ENCODE peak calls at places on chromosomes 3 and 15, in ten cellular contexts. One of them, this sample, is unnamed.

GRCh38 chr15:45187894-45188830 is at the start of gene SHF:
- DNase-seq in Peyer's patch: peak; percentile 82
- DNase-seq in suprapubic skin: peak; percentile 82
- DNase-seq in foreskin keratinocyte: no peak
- DNase-seq in A673: peak; percentile 83
- DNase-seq in vagina: no peak
- DNase-seq in mucosa of descending colon: peak; percentile 79
- DNase-seq in sigmoid colon: peak; percentile 91
- DNase-seq in brain microvascular endothelial cell: no peak
- DNase-seq in psoas muscle: peak; percentile 57
- DNase-seq in this sample: no peak

GRCh38 chr3:158091526-158091925 is 14.7 kb downstream of the SHOX2 start:
- DNase-seq in sigmoid colon: no peak
- DNase-seq in brain microvascular endothelial cell: no peak
- DNase-seq in vagina: no peak
- DNase-seq in psoas muscle: no peak
- DNase-seq in Peyer's patch: no peak
- DNase-seq in A673: no peak
- DNase-seq in foreskin keratinocyte: no peak
- DNase-seq in mucosa of descending colon: no peak
- DNase-seq in suprapubic skin: no peak
- DNase-seq in this sample: no peak

GRCh38 chr3:165439765-165440164 is 243.6 kb upstream of the SLITRK3 start:
- DNase-seq in Peyer's patch: no peak
- DNase-seq in A673: peak; percentile 1
- DNase-seq in sigmoid colon: no peak
- DNase-seq in psoas muscle: no peak
- DNase-seq in foreskin keratinocyte: no peak
- DNase-seq in mucosa of descending colon: no peak
- DNase-seq in vagina: no peak
- DNase-seq in brain microvascular endothelial cell: no peak
- DNase-seq in suprapubic skin: no peak
- DNase-seq in this sample: no peak

GRCh38 chr3:15206662-15207576 is 873 bp downstream of the CAPN7 start:
- DNase-seq in suprapubic skin: no peak
- DNase-seq in Peyer's patch: peak; percentile 49
- DNase-seq in foreskin keratinocyte: peak; percentile 44
- DNase-seq in psoas muscle: peak; percentile 19
- DNase-seq in brain microvascular endothelial cell: peak; percentile 15
- DNase-seq in vagina: no peak
- DNase-seq in sigmoid colon: peak; percentile 74
- DNase-seq in A673: peak; percentile 35
- DNase-seq in mucosa of descending colon: peak; percentile 55
- DNase-seq in this sample: peak; percentile 34

GRCh38 chr3:32146669-32147315 is 40.4 kb downstream of the GPD1L start:
- DNase-seq in brain microvascular endothelial cell: no peak
- DNase-seq in foreskin keratinocyte: no peak
- DNase-seq in vagina: no peak
- DNase-seq in psoas muscle: no peak
- DNase-seq in A673: no peak
- DNase-seq in Peyer's patch: no peak
- DNase-seq in mucosa of descending colon: no peak
- DNase-seq in suprapubic skin: no peak
- DNase-seq in sigmoid colon: no peak
- DNase-seq in this sample: no peak

GRCh38 chr15:51936119-51936478 is 35.5 kb downstream of the LEO1 start:
- DNase-seq in brain microvascular endothelial cell: no peak
- DNase-seq in mucosa of descending colon: no peak
- DNase-seq in foreskin keratinocyte: no peak
- DNase-seq in psoas muscle: no peak
- DNase-seq in Peyer's patch: no peak
- DNase-seq in sigmoid colon: no peak
- DNase-seq in suprapubic skin: no peak
- DNase-seq in A673: peak; percentile 8
- DNase-seq in vagina: no peak
- DNase-seq in this sample: no peak

GRCh38 chr15:36501063-36501678 is 78.3 kb upstream of the CDIN1 start:
- DNase-seq in vagina: no peak
- DNase-seq in foreskin keratinocyte: peak; percentile 32
- DNase-seq in mucosa of descending colon: no peak
- DNase-seq in A673: peak; percentile 78
- DNase-seq in psoas muscle: no peak
- DNase-seq in brain microvascular endothelial cell: peak; percentile 61
- DNase-seq in sigmoid colon: no peak
- DNase-seq in Peyer's patch: no peak
- DNase-seq in suprapubic skin: no peak
- DNase-seq in this sample: peak; percentile 75

GRCh38 chr3:44114142-44114541 is 127.5 kb upstream of the TOPAZ1 start:
- DNase-seq in mucosa of descending colon: no peak
- DNase-seq in Peyer's patch: peak; percentile 26
- DNase-seq in vagina: no peak
- DNase-seq in suprapubic skin: no peak
- DNase-seq in sigmoid colon: no peak
- DNase-seq in A673: peak; percentile 54
- DNase-seq in foreskin keratinocyte: no peak
- DNase-seq in psoas muscle: peak; percentile 23
- DNase-seq in brain microvascular endothelial cell: peak; percentile 40
- DNase-seq in this sample: no peak

GRCh38 chr15:82393671-82394070 is 35.9 kb upstream of the GOLGA6L9 start:
- DNase-seq in psoas muscle: no peak
- DNase-seq in vagina: no peak
- DNase-seq in Peyer's patch: no peak
- DNase-seq in sigmoid colon: no peak
- DNase-seq in suprapubic skin: no peak
- DNase-seq in brain microvascular endothelial cell: peak; percentile 82
- DNase-seq in foreskin keratinocyte: no peak
- DNase-seq in mucosa of descending colon: no peak
- DNase-seq in A673: no peak
- DNase-seq in this sample: no peak

GRCh38 chr15:75350601-75351331 is 3.9 kb downstream of the NEIL1 start:
- DNase-seq in sigmoid colon: no peak
- DNase-seq in brain microvascular endothelial cell: no peak
- DNase-seq in foreskin keratinocyte: no peak
- DNase-seq in vagina: no peak
- DNase-seq in A673: no peak
- DNase-seq in Peyer's patch: no peak
- DNase-seq in mucosa of descending colon: peak; percentile 26
- DNase-seq in suprapubic skin: no peak
- DNase-seq in psoas muscle: no peak
- DNase-seq in this sample: no peak

GRCh38 chr15:70974004-70974832 is 81.6 kb downstream of the LRRC49 start:
- DNase-seq in psoas muscle: no peak
- DNase-seq in Peyer's patch: no peak
- DNase-seq in sigmoid colon: no peak
- DNase-seq in foreskin keratinocyte: peak; percentile 16
- DNase-seq in mucosa of descending colon: no peak
- DNase-seq in brain microvascular endothelial cell: peak; percentile 16
- DNase-seq in A673: peak; percentile 48
- DNase-seq in suprapubic skin: no peak
- DNase-seq in vagina: no peak
- DNase-seq in this sample: peak; percentile 16

GRCh38 chr3:57288403-57288802 is 4.1 kb downstream of the ASB14 start:
- DNase-seq in psoas muscle: no peak
- DNase-seq in Peyer's patch: no peak
- DNase-seq in brain microvascular endothelial cell: no peak
- DNase-seq in vagina: no peak
- DNase-seq in mucosa of descending colon: no peak
- DNase-seq in sigmoid colon: no peak
- DNase-seq in suprapubic skin: no peak
- DNase-seq in foreskin keratinocyte: no peak
- DNase-seq in A673: no peak
- DNase-seq in this sample: no peak

GRCh38 chr15:68419301-68420175 is 12.4 kb downstream of the ITGA11 start:
- DNase-seq in sigmoid colon: no peak
- DNase-seq in mucosa of descending colon: no peak
- DNase-seq in vagina: peak; percentile 77
- DNase-seq in Peyer's patch: no peak
- DNase-seq in psoas muscle: no peak
- DNase-seq in A673: no peak
- DNase-seq in suprapubic skin: peak; percentile 35
- DNase-seq in foreskin keratinocyte: no peak
- DNase-seq in brain microvascular endothelial cell: no peak
- DNase-seq in this sample: no peak

GRCh38 chr3:197494366-197495058 is 61.3 kb downstream of the BDH1 start:
- DNase-seq in brain microvascular endothelial cell: no peak
- DNase-seq in suprapubic skin: no peak
- DNase-seq in A673: no peak
- DNase-seq in foreskin keratinocyte: peak; percentile 94
- DNase-seq in vagina: no peak
- DNase-seq in Peyer's patch: no peak
- DNase-seq in psoas muscle: no peak
- DNase-seq in sigmoid colon: no peak
- DNase-seq in mucosa of descending colon: peak; percentile 76
- DNase-seq in this sample: peak; percentile 99
- TF ChIP-seq CTCF in brain microvascular endothelial cell: no peak
- TF ChIP-seq CTCF in suprapubic skin: no peak
- TF ChIP-seq CTCF in A673: no peak
- TF ChIP-seq CTCF in foreskin keratinocyte: peak; percentile 13
- TF ChIP-seq CTCF in vagina: no peak
- TF ChIP-seq CTCF in Peyer's patch: no peak
- TF ChIP-seq CTCF in psoas muscle: no peak
- TF ChIP-seq CTCF in sigmoid colon: no peak
- TF ChIP-seq CTCF in mucosa of descending colon: no peak
- TF ChIP-seq CTCF in this sample: no peak

GRCh38 chr3:77256584-77257488 is 216.9 kb downstream of the ROBO2 start:
- DNase-seq in Peyer's patch: no peak
- DNase-seq in suprapubic skin: no peak
- DNase-seq in brain microvascular endothelial cell: no peak
- DNase-seq in foreskin keratinocyte: no peak
- DNase-seq in vagina: no peak
- DNase-seq in A673: no peak
- DNase-seq in psoas muscle: no peak
- DNase-seq in mucosa of descending colon: no peak
- DNase-seq in sigmoid colon: no peak
- DNase-seq in this sample: no peak
- TF ChIP-seq CTCF in Peyer's patch: no peak
- TF ChIP-seq CTCF in suprapubic skin: no peak
- TF ChIP-seq CTCF in brain microvascular endothelial cell: no peak
- TF ChIP-seq CTCF in foreskin keratinocyte: no peak
- TF ChIP-seq CTCF in vagina: no peak
- TF ChIP-seq CTCF in A673: no peak
- TF ChIP-seq CTCF in psoas muscle: no peak
- TF ChIP-seq CTCF in mucosa of descending colon: no peak
- TF ChIP-seq CTCF in sigmoid colon: no peak
- TF ChIP-seq CTCF in this sample: no peak

GRCh38 chr3:30964612-30965011 is 70.2 kb upstream of the GADL1 start:
- DNase-seq in mucosa of descending colon: no peak
- DNase-seq in Peyer's patch: no peak
- DNase-seq in vagina: no peak
- DNase-seq in sigmoid colon: no peak
- DNase-seq in A673: no peak
- DNase-seq in suprapubic skin: no peak
- DNase-seq in brain microvascular endothelial cell: no peak
- DNase-seq in psoas muscle: no peak
- DNase-seq in foreskin keratinocyte: peak; percentile 86
- DNase-seq in this sample: no peak

GRCh38 chr3:30966896-30967295 is 72.4 kb upstream of the GADL1 start:
- DNase-seq in Peyer's patch: no peak
- DNase-seq in psoas muscle: no peak
- DNase-seq in sigmoid colon: no peak
- DNase-seq in A673: no peak
- DNase-seq in mucosa of descending colon: no peak
- DNase-seq in brain microvascular endothelial cell: no peak
- DNase-seq in vagina: no peak
- DNase-seq in suprapubic skin: no peak
- DNase-seq in foreskin keratinocyte: no peak
- DNase-seq in this sample: no peak

GRCh38 chr3:30972449-30972848 is 78.0 kb upstream of the GADL1 start:
- DNase-seq in mucosa of descending colon: no peak
- DNase-seq in brain microvascular endothelial cell: no peak
- DNase-seq in sigmoid colon: no peak
- DNase-seq in psoas muscle: no peak
- DNase-seq in foreskin keratinocyte: no peak
- DNase-seq in Peyer's patch: no peak
- DNase-seq in vagina: no peak
- DNase-seq in A673: no peak
- DNase-seq in suprapubic skin: no peak
- DNase-seq in this sample: no peak

DNA sequence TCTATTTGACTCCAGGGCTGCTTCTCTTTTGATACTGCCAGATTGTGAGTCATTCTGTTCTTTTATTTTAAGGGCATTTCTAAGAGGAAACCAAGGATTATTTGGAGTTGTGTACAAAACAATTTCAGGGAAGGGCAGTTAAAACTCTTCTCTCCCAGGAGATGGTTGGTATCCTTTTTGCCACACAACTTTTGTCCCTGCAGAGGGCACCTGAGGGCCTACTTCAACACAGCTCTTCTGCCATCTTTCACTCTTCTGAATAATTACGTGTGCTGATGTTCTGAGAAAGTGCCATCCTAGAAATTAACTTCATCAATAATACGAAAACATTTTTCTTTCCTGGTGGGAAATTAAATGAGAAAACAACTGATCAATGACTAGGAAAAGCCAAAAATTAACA is 75.7 kb upstream of the GADL1 start:
- DNase-seq in foreskin keratinocyte: no peak
- DNase-seq in mucosa of descending colon: no peak
- DNase-seq in A673: peak; percentile 7
- DNase-seq in vagina: no peak
- DNase-seq in psoas muscle: no peak
- DNase-seq in sigmoid colon: no peak
- DNase-seq in Peyer's patch: no peak
- DNase-seq in brain microvascular endothelial cell: no peak
- DNase-seq in suprapubic skin: no peak
- DNase-seq in this sample: no peak
- TF ChIP-seq CTCF in foreskin keratinocyte: peak; percentile 64
- TF ChIP-seq CTCF in mucosa of descending colon: no peak
- TF ChIP-seq CTCF in A673: peak; percentile 26
- TF ChIP-seq CTCF in vagina: no peak
- TF ChIP-seq CTCF in psoas muscle: peak; percentile 38
- TF ChIP-seq CTCF in sigmoid colon: no peak
- TF ChIP-seq CTCF in Peyer's patch: no peak
- TF ChIP-seq CTCF in brain microvascular endothelial cell: peak; percentile 52
- TF ChIP-seq CTCF in suprapubic skin: no peak
- TF ChIP-seq CTCF in this sample: peak; percentile 38

DNA sequence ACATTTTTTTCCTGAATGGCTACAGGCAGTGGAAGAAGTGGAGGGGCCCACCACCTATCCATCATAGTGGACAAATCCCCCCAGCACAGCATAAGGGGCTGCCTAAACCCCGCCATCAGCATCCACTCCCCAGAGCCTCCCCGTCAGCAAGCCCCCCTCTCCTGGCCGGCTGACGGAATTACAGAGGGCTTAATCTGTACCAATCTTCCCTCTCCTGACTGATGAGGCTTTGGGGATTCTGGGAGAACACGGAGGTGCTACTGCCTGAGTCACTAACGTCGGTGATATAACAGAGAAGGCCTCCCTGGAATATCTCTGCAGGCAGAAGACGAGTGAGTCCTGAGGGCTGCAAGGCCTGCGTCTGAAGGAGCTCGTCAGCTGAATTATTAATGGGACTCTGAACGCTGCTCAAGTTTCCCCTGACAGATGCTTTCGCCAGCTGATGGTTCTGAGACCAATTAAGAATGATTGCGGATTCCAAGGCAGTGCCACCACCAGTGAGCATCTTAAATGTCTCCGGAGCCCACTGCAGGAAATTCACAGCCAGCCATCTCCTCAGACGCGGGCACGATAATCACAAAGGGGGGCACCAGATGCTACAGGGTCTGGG is 147.7 kb downstream of the XXYLT1 start:
- DNase-seq in vagina: no peak
- DNase-seq in brain microvascular endothelial cell: no peak
- DNase-seq in psoas muscle: no peak
- DNase-seq in Peyer's patch: no peak
- DNase-seq in sigmoid colon: no peak
- DNase-seq in A673: peak; percentile 40
- DNase-seq in mucosa of descending colon: no peak
- DNase-seq in suprapubic skin: no peak
- DNase-seq in foreskin keratinocyte: no peak
- DNase-seq in this sample: no peak
- TF ChIP-seq CTCF in vagina: no peak
- TF ChIP-seq CTCF in brain microvascular endothelial cell: peak; percentile 56
- TF ChIP-seq CTCF in psoas muscle: no peak
- TF ChIP-seq CTCF in Peyer's patch: no peak
- TF ChIP-seq CTCF in sigmoid colon: no peak
- TF ChIP-seq CTCF in A673: peak; percentile 41
- TF ChIP-seq CTCF in mucosa of descending colon: no peak
- TF ChIP-seq CTCF in suprapubic skin: no peak
- TF ChIP-seq CTCF in foreskin keratinocyte: no peak
- TF ChIP-seq CTCF in this sample: peak; percentile 56

This sample was measured in retinal pigment epithelial cell.